ENCODE peak calls at places on chromosome 19, in six cellular contexts. T is breast epithelium, K is choroid plexus epithelial cell, I is PC-9, W is epithelial cell of esophagus, R is astrocyte of the spinal cord. P is an unnamed sample.
A peak's percentile ranks its signal among the peaks of the same experiment; 100 is the strongest.

GRCh38 chr19:30856786-30857185 is 484.6 kb downstream of the ZNF536 start:
- DNase-seq in I (no peak), W (no peak), R (no peak), T (no peak), K (no peak), P (no peak)

GRCh38 chr19:28744943-28745342 is 468.0 kb downstream of the UQCRFS1 start:
- DNase-seq in I (no peak), T (no peak), W (no peak), K (no peak), R (no peak), P (no peak)

GRCh38 chr19:13689050-13689449 is 75.3 kb upstream of the MRI1 start:
- DNase-seq in W (no peak), K (peak; percentile 28), I (no peak), T (no peak), R (no peak), P (peak; percentile 40)

GRCh38 chr19:49857834-49858590 is 7.1 kb downstream of the PTOV1 start:
- DNase-seq in W (no peak), K (no peak), R (no peak), I (no peak), T (no peak), P (no peak)

GRCh38 chr19:37995346-37995745 is 88.3 kb downstream of the SIPA1L3 start:
- DNase-seq in K (no peak), I (no peak), T (no peak), W (no peak), R (no peak), P (no peak)

GRCh38 chr19:49997709-49998108 is 27.5 kb downstream of the VRK3 start:
- DNase-seq in W (peak; percentile 32), I (no peak), K (peak; percentile 50), R (no peak), T (no peak), P (peak; percentile 30)

GRCh38 chr19:29724102-29724641 is 9.1 kb upstream of the C19orf12 start:
- DNase-seq in T (no peak), W (peak; percentile 5), R (peak; percentile 3), I (no peak), K (peak; percentile 31), P (no peak)

GRCh38 chr19:2653717-2654584 is 48.5 kb downstream of the GNG7 start:
- DNase-seq in R (no peak), W (no peak), I (no peak), K (no peak), T (no peak), P (no peak)

GRCh38 chr19:10007366-10007765 is 2.9 kb downstream of the COL5A3 start:
- DNase-seq in W (no peak), I (no peak), T (peak; percentile 35), K (no peak), R (no peak), P (peak; percentile 69)

GRCh38 chr19:39052243-39052746 is 19.9 kb upstream of the FBXO27 start:
- DNase-seq in W (peak; percentile 73), K (peak; percentile 70), T (no peak), I (peak; percentile 72), R (peak; percentile 52), P (peak; percentile 45)

GRCh38 chr19:14700711-14701110 is 10.9 kb downstream of the ZNF333 start:
- DNase-seq in K (no peak), R (no peak), T (no peak), W (no peak), I (no peak), P (no peak)

GRCh38 chr19:13102666-13103584 is at the start of gene LYL1:
- DNase-seq in K (no peak), T (no peak), W (no peak), I (no peak), R (no peak), P (no peak)

GRCh38 chr19:8473652-8474476 is 28.6 kb downstream of the PRAM1 start:
- DNase-seq in T (no peak), I (no peak), R (no peak), K (no peak), W (no peak), P (no peak)

GRCh38 chr19:800360-801029 is 3.2 kb downstream of the PTBP1 start:
- DNase-seq in R (no peak), T (peak; percentile 78), W (peak; percentile 85), I (peak; percentile 78), K (peak; percentile 70), P (peak; percentile 44)

GRCh38 chr19:48868196-48868886 is at the start of gene PLEKHA4:
- DNase-seq in W (no peak), K (peak; percentile 53), I (no peak), R (peak; percentile 38), T (peak; percentile 66), P (peak; percentile 61)

GRCh38 chr19:39207293-39207836 is 3.3 kb upstream of the SYCN start:
- DNase-seq in I (no peak), T (no peak), R (no peak), W (no peak), K (no peak), P (no peak)

GRCh38 chr19:6851359-6851758 is 36.0 kb upstream of the ADGRE1 start:
- DNase-seq in W (no peak), T (no peak), I (no peak), K (no peak), R (no peak), P (no peak)

GRCh38 chr19:56119585-56119978 is 1.5 kb downstream of the ZNF787 start:
- DNase-seq in W (peak; percentile 46), K (peak; percentile 49), R (no peak), I (peak; percentile 31), T (no peak), P (peak; percentile 61)

GRCh38 chr19:50522881-50523280 is 9.2 kb upstream of the ASPDH start:
- DNase-seq in K (no peak), R (no peak), T (no peak), W (no peak), I (no peak), P (no peak)

GRCh38 chr19:28168557-28168956 is 1044.4 kb downstream of the UQCRFS1 start:
- DNase-seq in K (no peak), T (no peak), R (peak; percentile 36), I (no peak), W (no peak), P (no peak)

GRCh38 chr19:30492581-30492980 is 120.4 kb downstream of the ZNF536 start:
- DNase-seq in R (no peak), I (peak; percentile 12), W (no peak), T (no peak), K (no peak), P (no peak)

GRCh38 chr19:44856438-44857083 is 10.5 kb downstream of the NECTIN2 start:
- DNase-seq in I (no peak), K (peak; percentile 61), T (no peak), W (no peak), R (peak; percentile 62), P (no peak)

GRCh38 chr19:30668521-30669155 is 296.5 kb downstream of the ZNF536 start:
- DNase-seq in R (no peak), W (no peak), K (no peak), T (no peak), I (no peak), P (no peak)

GRCh38 chr19:1852294-1852646 is 4.0 kb upstream of the REXO1 start:
- DNase-seq in K (no peak), W (no peak), I (no peak), T (no peak), R (no peak), P (no peak)

GRCh38 chr19:4516199-4516938 is 1.9 kb downstream of the PLIN4 start:
- DNase-seq in I (no peak), R (no peak), T (no peak), W (no peak), K (no peak), P (no peak)

GRCh38 chr19:38120471-38121030 is 103.5 kb downstream of the DPF1 start:
- DNase-seq in R (no peak), I (no peak), T (no peak), W (no peak), K (no peak), P (no peak)

GRCh38 chr19:42201489-42202289 is 15.8 kb downstream of the DEDD2 start:
- DNase-seq in K (no peak), T (no peak), W (no peak), R (no peak), I (no peak), P (no peak)

GRCh38 chr19:42433503-42434260 is 6.5 kb upstream of the LIPE start:
- DNase-seq in W (peak; percentile 63), I (peak; percentile 76), R (peak; percentile 16), K (peak; percentile 63), T (no peak), P (peak; percentile 78)

GRCh38 chr19:16325671-16326400 is 1.2 kb downstream of the KLF2 start:
- DNase-seq in W (no peak), I (no peak), T (no peak), K (peak; percentile 28), R (no peak), P (no peak)
- H3K4me3 ChIP-seq in W (no peak overlapping the region), I (peak overlapping the region; percentile 43), T (peak overlapping the region; percentile 94), K (peak overlapping the region; percentile 70), R (peak overlapping the region; percentile 68), P (peak overlapping the region; percentile 35)

DNA sequence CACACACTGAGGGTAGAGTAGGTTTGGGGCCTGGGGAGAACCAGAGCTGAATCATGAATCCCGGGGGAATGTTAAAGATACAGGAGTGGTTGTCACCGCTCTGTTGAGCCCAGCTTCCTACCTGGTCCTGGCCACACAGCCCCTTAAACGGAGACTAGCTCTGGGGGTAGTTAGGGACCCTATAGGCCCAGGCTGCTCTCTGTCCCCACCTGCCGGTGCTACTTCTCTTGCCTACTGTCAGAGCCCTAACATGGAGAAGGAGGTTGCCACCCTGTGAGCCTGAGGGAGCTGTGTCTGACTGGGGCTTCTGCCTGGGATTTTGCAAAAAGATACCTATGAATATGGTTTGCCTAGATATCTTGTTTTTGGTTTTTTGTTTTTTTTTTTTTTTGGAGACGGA is 36.6 kb upstream of the ZNF429 start:
- DNase-seq in W (no peak), K (no peak), I (no peak), R (no peak), T (no peak), P (no peak)
- TF ChIP-seq CTCF in W (no peak), K (no peak), I (peak; percentile 26), R (no peak), T (no peak), P (no peak)

DNA sequence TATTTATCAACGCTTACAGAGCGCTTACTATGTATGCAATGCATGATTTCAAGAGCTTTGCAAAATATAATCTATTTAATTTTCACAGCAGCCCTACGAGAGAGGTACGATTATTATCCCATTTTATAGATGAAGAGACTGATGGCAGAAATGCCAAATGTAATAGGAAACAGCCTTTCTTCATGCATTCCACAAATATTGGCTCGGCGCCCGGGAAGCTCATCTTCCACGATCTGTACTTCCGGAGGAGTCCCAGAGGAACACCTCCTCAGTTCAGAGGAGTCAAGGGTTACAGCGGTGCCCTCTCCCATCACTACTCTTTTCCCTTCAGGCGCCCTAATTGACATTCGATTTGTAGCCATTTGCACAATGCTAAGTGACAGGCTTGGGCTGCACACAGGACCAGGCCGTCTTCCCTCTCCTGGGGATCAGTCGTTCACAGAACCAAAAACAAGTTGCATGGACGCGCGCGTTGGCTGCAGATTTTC is 1.1 kb upstream of the ARHGAP35 start:
- DNase-seq in R (no peak), T (no peak), K (peak; percentile 87), I (no peak), W (no peak), P (peak; percentile 89)
- H3K4me3 ChIP-seq in R (peak overlapping the region; percentile 32), T (peak overlapping the region; percentile 93), K (peak overlapping the region; percentile 46), I (peak overlapping the region; percentile 55), W (peak overlapping the region; percentile 27), P (peak overlapping the region; percentile 42)

DNA sequence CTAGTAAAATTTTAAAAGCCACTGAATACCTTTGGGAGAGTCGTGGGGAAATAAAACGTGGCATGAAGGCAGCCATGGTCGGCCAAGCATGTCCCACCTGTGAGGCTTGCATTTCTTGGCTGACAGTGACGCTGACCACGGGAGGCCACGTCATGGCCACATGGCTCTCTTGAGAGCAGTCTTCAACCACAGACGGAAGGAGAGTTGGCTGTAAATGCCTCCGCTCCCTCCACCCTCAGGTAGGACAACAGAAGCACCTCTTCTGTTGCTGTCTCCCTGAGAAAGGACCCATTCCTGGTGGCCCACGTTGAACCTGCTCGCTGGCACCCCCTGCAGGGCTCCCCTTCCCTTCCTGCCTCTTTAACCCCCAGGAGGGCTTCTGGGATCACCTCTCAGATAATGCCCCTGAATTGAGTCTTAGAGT is 10.6 kb upstream of the LRRC25 start:
- DNase-seq in R (no peak), W (no peak), I (peak; percentile 50), T (no peak), K (no peak), P (no peak)
- TF ChIP-seq CTCF in R (peak; percentile 46), W (peak; percentile 20), I (peak; percentile 63), T (peak; percentile 17), K (peak; percentile 61), P (peak; percentile 43)